ENCODE peak calls at places on chromosomes 4 and X, in seven cellular contexts. One of them, this sample, is unnamed.

GRCh38 chr4:169899295-169899694 is 126.9 kb downstream of the MFAP3L start:
- DNase-seq in H9: no peak
- DNase-seq in T-helper 17 cell: no peak
- DNase-seq in nephron progenitor cell: no peak
- DNase-seq in cerebellar cortex: no peak
- DNase-seq in RPMI7951: peak; percentile 21
- DNase-seq in heart left ventricle: no peak
- DNase-seq in this sample: no peak

GRCh38 chrX:118795528-118795927 is 28.1 kb upstream of the ZCCHC12 start:
- DNase-seq in H9: no peak
- DNase-seq in T-helper 17 cell: no peak
- DNase-seq in nephron progenitor cell: no peak
- DNase-seq in cerebellar cortex: no peak
- DNase-seq in RPMI7951: no peak
- DNase-seq in heart left ventricle: no peak
- DNase-seq in this sample: no peak

GRCh38 chr4:55255171-55255570 is 90.9 kb upstream of the SRD5A3 start:
- DNase-seq in H9: no peak
- DNase-seq in T-helper 17 cell: no peak
- DNase-seq in nephron progenitor cell: no peak
- DNase-seq in cerebellar cortex: no peak
- DNase-seq in RPMI7951: no peak
- DNase-seq in heart left ventricle: no peak
- DNase-seq in this sample: no peak

GRCh38 chr4:177450421-177451107 is 8.3 kb upstream of the AGA start:
- DNase-seq in H9: no peak
- DNase-seq in T-helper 17 cell: no peak
- DNase-seq in nephron progenitor cell: no peak
- DNase-seq in cerebellar cortex: no peak
- DNase-seq in RPMI7951: peak; percentile 54
- DNase-seq in heart left ventricle: no peak
- DNase-seq in this sample: no peak

GRCh38 chr4:74873545-74874295 is 59.2 kb upstream of the PARM1 start:
- DNase-seq in H9: no peak
- DNase-seq in T-helper 17 cell: no peak
- DNase-seq in nephron progenitor cell: no peak
- DNase-seq in cerebellar cortex: no peak
- DNase-seq in RPMI7951: no peak
- DNase-seq in heart left ventricle: no peak
- DNase-seq in this sample: no peak

GRCh38 chr4:2260336-2261109 is 1.4 kb downstream of the MXD4 start:
- DNase-seq in H9: peak; percentile 23
- DNase-seq in T-helper 17 cell: no peak
- DNase-seq in nephron progenitor cell: no peak
- DNase-seq in cerebellar cortex: no peak
- DNase-seq in RPMI7951: no peak
- DNase-seq in heart left ventricle: peak; percentile 66
- DNase-seq in this sample: no peak

GRCh38 chr4:184267673-184268573 is 50.2 kb upstream of the ENPP6 start:
- DNase-seq in H9: peak; percentile 5
- DNase-seq in T-helper 17 cell: peak; percentile 35
- DNase-seq in nephron progenitor cell: no peak
- DNase-seq in cerebellar cortex: no peak
- DNase-seq in RPMI7951: peak; percentile 78
- DNase-seq in heart left ventricle: no peak
- DNase-seq in this sample: no peak

GRCh38 chr4:75895744-75896314 is 6.4 kb downstream of the PPEF2 start:
- DNase-seq in H9: peak; percentile 45
- DNase-seq in T-helper 17 cell: no peak
- DNase-seq in nephron progenitor cell: no peak
- DNase-seq in cerebellar cortex: peak; percentile 22
- DNase-seq in RPMI7951: peak; percentile 20
- DNase-seq in heart left ventricle: no peak
- DNase-seq in this sample: no peak

GRCh38 chr4:87073570-87074470 is 139.0 kb downstream of the AFF1 start:
- DNase-seq in H9: no peak
- DNase-seq in T-helper 17 cell: no peak
- DNase-seq in nephron progenitor cell: no peak
- DNase-seq in cerebellar cortex: no peak
- DNase-seq in RPMI7951: peak; percentile 45
- DNase-seq in heart left ventricle: no peak
- DNase-seq in this sample: no peak

GRCh38 chrX:129808829-129809745 is 29.3 kb downstream of the SASH3 start:
- DNase-seq in H9: no peak
- DNase-seq in T-helper 17 cell: no peak
- DNase-seq in nephron progenitor cell: no peak
- DNase-seq in cerebellar cortex: no peak
- DNase-seq in RPMI7951: peak; percentile 32
- DNase-seq in heart left ventricle: no peak
- DNase-seq in this sample: no peak

GRCh38 chr4:171118091-171118490 is 695.1 kb upstream of the GALNTL6 start:
- DNase-seq in H9: no peak
- DNase-seq in T-helper 17 cell: no peak
- DNase-seq in nephron progenitor cell: no peak
- DNase-seq in cerebellar cortex: no peak
- DNase-seq in RPMI7951: no peak
- DNase-seq in heart left ventricle: no peak
- DNase-seq in this sample: no peak

GRCh38 chr4:111748157-111748556 is 397.1 kb upstream of the FAM241A start:
- DNase-seq in H9: peak; percentile 28
- DNase-seq in T-helper 17 cell: no peak
- DNase-seq in nephron progenitor cell: no peak
- DNase-seq in cerebellar cortex: no peak
- DNase-seq in RPMI7951: no peak
- DNase-seq in heart left ventricle: no peak
- DNase-seq in this sample: no peak

GRCh38 chr4:83772680-83773079 is 236.8 kb downstream of the GPAT3 start:
- DNase-seq in H9: no peak
- DNase-seq in T-helper 17 cell: no peak
- DNase-seq in nephron progenitor cell: no peak
- DNase-seq in cerebellar cortex: no peak
- DNase-seq in RPMI7951: peak; percentile 2
- DNase-seq in heart left ventricle: no peak
- DNase-seq in this sample: no peak